ENCODE peak calls at places on chromosomes 12 and 14, in four cellular contexts. One of them, this sample, is unnamed.
A peak's percentile ranks its signal among the peaks of the same experiment; 100 is the strongest.

GRCh38 chr14:37047996-37048395 is 124.4 kb downstream of the SLC25A21 start:
- DNase-seq in K562: no peak
- DNase-seq in GM12878: no peak
- DNase-seq in HepG2: no peak
- DNase-seq in this sample: no peak

GRCh38 chr12:4607056-4607455 is 41.8 kb downstream of the AKAP3 start:
- DNase-seq in K562: peak; percentile 7
- DNase-seq in GM12878: no peak
- DNase-seq in HepG2: no peak
- DNase-seq in this sample: no peak

GRCh38 chr12:99128246-99128645 is 483.2 kb downstream of the APAF1 start:
- DNase-seq in K562: no peak
- DNase-seq in GM12878: no peak
- DNase-seq in HepG2: no peak
- DNase-seq in this sample: no peak

GRCh38 chr12:53052419-53053222 is 2.8 kb downstream of the TNS2 start:
- DNase-seq in K562: no peak
- DNase-seq in GM12878: no peak
- DNase-seq in HepG2: no peak
- DNase-seq in this sample: no peak

GRCh38 chr12:11578461-11578993 is 70.9 kb upstream of the ETV6 start:
- DNase-seq in K562: no peak
- DNase-seq in GM12878: peak; percentile 80
- DNase-seq in HepG2: no peak
- DNase-seq in this sample: no peak

GRCh38 chr14:51400142-51400541 is 160.1 kb downstream of the TMX1 start:
- DNase-seq in K562: no peak
- DNase-seq in GM12878: no peak
- DNase-seq in HepG2: no peak
- DNase-seq in this sample: no peak

GRCh38 chr14:78254911-78255431 is 84.8 kb downstream of the NRXN3 start:
- DNase-seq in K562: no peak
- DNase-seq in GM12878: no peak
- DNase-seq in HepG2: no peak
- DNase-seq in this sample: no peak

GRCh38 chr12:33111850-33112249 is 215.3 kb upstream of the PKP2 start:
- DNase-seq in K562: no peak
- DNase-seq in GM12878: no peak
- DNase-seq in HepG2: no peak
- DNase-seq in this sample: no peak

GRCh38 chr12:113149361-113150150 is at the start of gene CFAP73:
- DNase-seq in K562: peak; percentile 66
- DNase-seq in GM12878: no peak
- DNase-seq in HepG2: peak; percentile 76
- DNase-seq in this sample: peak; percentile 79

GRCh38 chr12:124673881-124674617 is 106.6 kb upstream of the NCOR2 start:
- DNase-seq in K562: no peak
- DNase-seq in GM12878: no peak
- DNase-seq in HepG2: no peak
- DNase-seq in this sample: no peak

GRCh38 chr14:105316563-105316941 is 2.0 kb downstream of the PACS2 start:
- DNase-seq in K562: no peak
- DNase-seq in GM12878: no peak
- DNase-seq in HepG2: no peak
- DNase-seq in this sample: no peak

GRCh38 chr14:31933716-31934115 is 143.4 kb upstream of the ARHGAP5 start:
- DNase-seq in K562: no peak
- DNase-seq in GM12878: no peak
- DNase-seq in HepG2: no peak
- DNase-seq in this sample: no peak

GRCh38 chr12:112087851-112088250 is 20.7 kb downstream of the NAA25 start:
- DNase-seq in K562: no peak
- DNase-seq in GM12878: no peak
- DNase-seq in HepG2: no peak
- DNase-seq in this sample: no peak

GRCh38 chr14:32077081-32078029 is at the start of gene ARHGAP5:
- DNase-seq in K562: peak; percentile 28
- DNase-seq in GM12878: no peak
- DNase-seq in HepG2: peak; percentile 58
- DNase-seq in this sample: no peak

GRCh38 chr14:65169351-65169750 is 67.0 kb upstream of the MAX start:
- DNase-seq in K562: no peak
- DNase-seq in GM12878: peak; percentile 91
- DNase-seq in HepG2: no peak
- DNase-seq in this sample: no peak
- TF ChIP-seq BRCA1 in K562: no peak
- TF ChIP-seq BRCA1 in GM12878: no peak
- TF ChIP-seq BRCA1 in HepG2: no peak
- TF ChIP-seq BRCA1 in this sample: no peak

GRCh38 chr14:46368275-46368674 is 283.3 kb downstream of the RPL10L start:
- DNase-seq in K562: no peak
- DNase-seq in GM12878: no peak
- DNase-seq in HepG2: no peak
- DNase-seq in this sample: no peak
- TF ChIP-seq SIN3A in K562: no peak
- TF ChIP-seq SIN3A in GM12878: no peak
- TF ChIP-seq SIN3A in HepG2: no peak
- TF ChIP-seq SIN3A in this sample: no peak

GRCh38 chr12:89709994-89710872 is 1.6 kb upstream of the ATP2B1 start:
- DNase-seq in K562: no peak
- DNase-seq in GM12878: no peak
- DNase-seq in HepG2: no peak
- DNase-seq in this sample: no peak
- TF ChIP-seq RFX5 in K562: no peak
- TF ChIP-seq RFX5 in GM12878: no peak
- TF ChIP-seq RFX5 in HepG2: no peak
- TF ChIP-seq RFX5 in this sample: no peak

GRCh38 chr12:1692895-1693294 is 2.0 kb downstream of the ADIPOR2 start:
- DNase-seq in K562: no peak
- DNase-seq in GM12878: no peak
- DNase-seq in HepG2: no peak
- DNase-seq in this sample: no peak
- TF ChIP-seq BRCA1 in K562: no peak
- TF ChIP-seq BRCA1 in GM12878: no peak
- TF ChIP-seq BRCA1 in HepG2: no peak
- TF ChIP-seq BRCA1 in this sample: no peak

This sample was measured in H1.